ENCODE peak calls at places on chromosome 20, in seven cellular contexts. C is trophoblast cell, G is neuronal stem cell, X is H9, K is mesenchymal stem cell, E is IMR-90, T is H1. V is an unnamed sample.

GRCh38 chr20:54112221-54112884 is 42.0 kb upstream of the BCAS1 start:
- DNase-seq in C (no peak), G (no peak), X (no peak), K (no peak), E (no peak), T (no peak), V (no peak)

GRCh38 chr20:57708694-57709673 is 831 bp downstream of the PMEPA1 start:
- DNase-seq in C (no peak), G (no peak), X (no peak), K (peak; percentile 59), E (peak; percentile 19), T (no peak), V (no peak)

GRCh38 chr20:31560900-31561598 is 44.0 kb upstream of the ID1 start:
- DNase-seq in C (peak; percentile 85), G (no peak), X (no peak), K (peak; percentile 98), E (peak; percentile 98), T (no peak), V (no peak)

GRCh38 chr20:10553326-10553984 is 118.3 kb downstream of the SLX4IP start:
- DNase-seq in C (peak; percentile 61), G (peak; percentile 39), X (peak; percentile 66), K (peak; percentile 77), E (peak; percentile 82), T (no peak), V (peak; percentile 78)

GRCh38 chr20:31830406-31830981 is 11.3 kb downstream of the MYLK2 start:
- DNase-seq in C (no peak), G (no peak), X (no peak), K (no peak), E (no peak), T (no peak), V (no peak)

GRCh38 chr20:6007094-6007528 is 46.7 kb downstream of the LRRN4 start:
- DNase-seq in C (no peak), G (no peak), X (no peak), K (no peak), E (no peak), T (no peak), V (peak; percentile 26)

GRCh38 chr20:63941282-63942060 is 14.7 kb downstream of the UCKL1 start:
- DNase-seq in C (no peak), G (no peak), X (peak; percentile 98), K (no peak), E (no peak), T (peak; percentile 86), V (peak; percentile 97)

GRCh38 chr20:63095718-63096654 is 89.2 kb upstream of the BHLHE23 start:
- DNase-seq in C (no peak), G (no peak), X (peak; percentile 25), K (no peak), E (no peak), T (peak; percentile 39), V (no peak)

GRCh38 chr20:9353180-9353915 is 161.0 kb upstream of the LAMP5 start:
- DNase-seq in C (no peak), G (no peak), X (no peak), K (peak; percentile 26), E (no peak), T (no peak), V (no peak)

GRCh38 chr20:53960586-53961386 is 109.6 kb downstream of the BCAS1 start:
- DNase-seq in C (peak; percentile 14), G (no peak), X (no peak), K (no peak), E (no peak), T (no peak), V (no peak)

GRCh38 chr20:41748051-41748450 is 129.9 kb upstream of the CHD6 start:
- DNase-seq in C (no peak), G (no peak), X (no peak), K (no peak), E (no peak), T (no peak), V (peak; percentile 34)

GRCh38 chr20:42370086-42370485 is 751.9 kb upstream of the CHD6 start:
- DNase-seq in C (no peak), G (no peak), X (no peak), K (no peak), E (no peak), T (no peak), V (no peak)

GRCh38 chr20:63057133-63058117 is 50.7 kb upstream of the BHLHE23 start:
- DNase-seq in C (no peak), G (no peak), X (no peak), K (peak; percentile 13), E (no peak), T (no peak), V (no peak)

GRCh38 chr20:3250091-3250504 is 11.1 kb upstream of the SLC4A11 start:
- DNase-seq in C (no peak), G (peak; percentile 21), X (peak; percentile 90), K (peak; percentile 33), E (no peak), T (peak; percentile 86), V (peak; percentile 91)

GRCh38 chr20:21503345-21503744 is 10.5 kb downstream of the NKX2-2 start:
- DNase-seq in C (no peak), G (no peak), X (no peak), K (no peak), E (peak; percentile 14), T (no peak), V (no peak)

GRCh38 chr20:17950670-17951069 is 17.9 kb downstream of the SNX5 start:
- DNase-seq in C (no peak), G (no peak), X (no peak), K (no peak), E (no peak), T (no peak), V (no peak)

GRCh38 chr20:17949899-17950298 is 18.7 kb downstream of the SNX5 start:
- DNase-seq in C (no peak), G (no peak), X (no peak), K (no peak), E (no peak), T (no peak), V (no peak)

GRCh38 chr20:17947474-17947815 is 21.1 kb downstream of the SNX5 start:
- DNase-seq in C (no peak), G (no peak), X (no peak), K (no peak), E (no peak), T (no peak), V (no peak)

GRCh38 chr20:17946572-17947473 is 21.8 kb downstream of the SNX5 start:
- DNase-seq in C (no peak), G (no peak), X (no peak), K (no peak), E (no peak), T (no peak), V (no peak)

GRCh38 chr20:17948442-17948841 is 20.2 kb downstream of the SNX5 start:
- DNase-seq in C (no peak), G (no peak), X (no peak), K (no peak), E (no peak), T (no peak), V (no peak)
- H3K4me1 ChIP-seq in C (no peaks in the 10 kb centered on the region), G (no peaks in the 10 kb centered on the region), X (no peaks in the 10 kb centered on the region), K (no peaks in the 10 kb centered on the region), E (no peaks in the 10 kb centered on the region), T (no peaks in the 10 kb centered on the region), V (no peaks in the 10 kb centered on the region)

GRCh38 chr20:34388000-34388399 is 24.9 kb downstream of the ITCH start:
- DNase-seq in C (no peak), G (no peak), X (no peak), K (no peak), E (no peak), T (no peak), V (no peak)

GRCh38 chr20:34385464-34385863 is 22.4 kb downstream of the ITCH start:
- DNase-seq in C (no peak), G (no peak), X (no peak), K (no peak), E (no peak), T (no peak), V (no peak)

GRCh38 chr20:34389206-34389953 is 26.3 kb downstream of the ITCH start:
- DNase-seq in C (no peak), G (no peak), X (no peak), K (no peak), E (no peak), T (no peak), V (no peak)

GRCh38 chr20:34388678-34389077 is 25.6 kb downstream of the ITCH start:
- DNase-seq in C (no peak), G (no peak), X (no peak), K (no peak), E (no peak), T (no peak), V (no peak)

DNA sequence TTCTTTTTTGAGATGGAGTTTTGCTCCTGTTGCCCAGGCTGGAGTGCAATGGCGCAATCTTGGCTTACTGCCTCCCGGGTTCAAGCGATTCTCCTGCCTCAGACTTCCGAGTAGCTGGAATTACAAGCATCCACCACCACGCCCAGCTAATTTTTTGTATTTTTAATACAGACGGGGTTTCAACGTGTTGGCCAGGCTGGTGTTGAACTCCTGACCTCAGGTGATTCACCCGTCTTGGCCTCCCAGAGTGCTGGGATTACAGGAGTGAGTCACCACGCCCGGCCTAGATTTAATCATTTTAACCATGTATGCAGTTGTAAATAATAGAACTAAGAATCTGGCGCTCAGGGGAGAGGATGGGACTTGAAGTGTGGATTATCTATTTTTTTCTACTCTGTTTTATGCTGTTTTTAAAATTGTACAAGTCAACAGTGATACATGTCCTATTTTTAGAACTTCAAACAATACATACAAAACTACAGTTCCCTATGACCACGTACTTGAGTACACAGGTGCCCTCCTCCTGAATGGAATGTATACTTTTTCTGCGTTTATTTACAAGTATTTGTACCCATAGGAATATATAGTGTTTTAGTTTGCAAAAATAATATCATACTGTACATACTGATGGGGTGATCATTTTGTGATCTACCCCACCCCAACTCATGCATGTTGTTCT is 27.8 kb downstream of the ITCH start:
- DNase-seq in C (peak; percentile 93), G (no peak), X (no peak), K (peak; percentile 83), E (peak; percentile 88), T (no peak), V (peak; percentile 44)
- H2BK120ac ChIP-seq in C (no peak overlapping the region), G (no peak overlapping the region), X (no peak overlapping the region), K (no peak overlapping the region), E (peak overlapping the region; percentile 45), T (no peak overlapping the region), V (no peak overlapping the region)

DNA sequence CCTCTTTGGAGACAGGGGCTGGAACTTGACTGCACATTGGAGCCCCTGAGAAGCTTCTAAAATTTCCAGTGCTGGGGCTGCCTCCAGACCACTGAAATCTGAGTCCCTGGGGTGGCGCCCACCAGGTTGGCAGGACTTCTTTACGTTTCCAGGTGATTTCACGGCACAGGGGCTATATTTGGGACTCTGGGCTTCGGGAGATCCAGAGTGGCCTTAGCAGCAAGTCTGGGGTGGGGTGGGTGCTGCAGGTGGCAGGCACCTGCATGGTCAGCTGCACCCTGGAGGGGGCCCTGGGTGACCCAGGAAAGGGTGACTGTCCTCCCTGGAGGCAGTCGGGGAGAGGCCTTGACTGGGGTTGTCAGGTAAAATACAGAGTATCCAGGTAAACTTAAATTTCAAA is 135.5 kb upstream of the PHACTR3 start:
- DNase-seq in C (no peak), G (no peak), X (no peak), K (no peak), E (no peak), T (no peak), V (no peak)
- H3K27ac ChIP-seq in C (no peak overlapping the region), G (no peak overlapping the region), X (no peak overlapping the region), K (no peak overlapping the region), E (no peak overlapping the region), T (no peak overlapping the region), V (no peak overlapping the region)

DNA sequence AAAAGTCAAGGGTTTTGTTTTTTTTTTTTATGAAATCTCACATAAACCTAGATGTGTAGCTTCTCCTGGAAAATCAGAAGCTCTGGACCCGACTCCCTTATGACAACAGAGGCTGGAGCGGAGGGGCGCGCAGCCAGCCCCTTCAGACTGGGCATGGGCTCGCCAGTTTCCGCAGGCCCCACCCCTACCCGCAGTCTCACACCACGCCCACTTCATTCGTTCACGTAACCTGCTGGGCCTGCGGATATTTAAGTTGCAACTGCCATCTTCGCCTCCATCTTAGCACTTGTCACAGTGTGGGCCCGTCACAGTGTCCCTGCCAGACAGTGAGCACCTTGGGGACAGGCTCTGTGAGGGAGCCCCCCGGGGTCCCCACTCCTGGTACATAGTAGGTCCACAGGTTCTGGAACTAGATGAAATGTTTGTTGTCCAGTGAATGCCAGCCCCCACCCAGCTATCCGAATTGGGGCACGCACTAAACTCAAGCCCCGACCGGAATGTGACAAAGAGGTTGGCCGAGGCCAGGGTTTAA is 111.6 kb upstream of the PTPN1 start:
- DNase-seq in C (no peak), G (no peak), X (no peak), K (no peak), E (no peak), T (no peak), V (no peak)
- H3K4me1 ChIP-seq in C (no peaks in the 10 kb centered on the region), G (no peaks in the 10 kb centered on the region), X (peaks cover 2% of the 10 kb centered on the region), K (peaks cover 25% of the 10 kb centered on the region), E (peaks cover 24% of the 10 kb centered on the region), T (no peaks in the 10 kb centered on the region), V (no peaks in the 10 kb centered on the region)